ENCODE peak calls at places on chromosomes 12 and 14, in nine cellular contexts. One of them, this sample, is unnamed.

GRCh38 chr12:8501720-8502119 is 11.6 kb upstream of the CLEC4D start:
- DNase-seq in right lobe of liver: no peak
- DNase-seq in left lung: no peak
- DNase-seq in IMR-90: no peak
- DNase-seq in endothelial cell of umbilical vein: no peak
- DNase-seq in cardiac muscle cell: no peak
- DNase-seq in Caco-2: no peak
- DNase-seq in uterus: no peak
- DNase-seq in tibial artery: no peak
- DNase-seq in this sample: no peak

GRCh38 chr12:116096874-116097273 is 180.6 kb downstream of the MED13L start:
- DNase-seq in right lobe of liver: no peak
- DNase-seq in left lung: no peak
- DNase-seq in IMR-90: no peak
- DNase-seq in endothelial cell of umbilical vein: no peak
- DNase-seq in cardiac muscle cell: no peak
- DNase-seq in Caco-2: no peak
- DNase-seq in uterus: no peak
- DNase-seq in tibial artery: no peak
- DNase-seq in this sample: no peak

GRCh38 chr12:64255249-64255648 is 33.2 kb upstream of the KICS2 start:
- DNase-seq in right lobe of liver: no peak
- DNase-seq in left lung: no peak
- DNase-seq in IMR-90: peak
- DNase-seq in endothelial cell of umbilical vein: no peak
- DNase-seq in cardiac muscle cell: no peak
- DNase-seq in Caco-2: no peak
- DNase-seq in uterus: no peak
- DNase-seq in tibial artery: no peak
- DNase-seq in this sample: no peak

GRCh38 chr14:68862954-68863594 is 70.2 kb upstream of the ZFP36L1 start:
- DNase-seq in right lobe of liver: peak
- DNase-seq in left lung: no peak
- DNase-seq in IMR-90: peak
- DNase-seq in endothelial cell of umbilical vein: peak
- DNase-seq in cardiac muscle cell: peak
- DNase-seq in Caco-2: peak
- DNase-seq in uterus: peak
- DNase-seq in tibial artery: peak
- DNase-seq in this sample: peak

GRCh38 chr12:50925342-50925651 is 27.0 kb upstream of the HIGD1C start:
- DNase-seq in right lobe of liver: no peak
- DNase-seq in left lung: no peak
- DNase-seq in IMR-90: no peak
- DNase-seq in endothelial cell of umbilical vein: no peak
- DNase-seq in cardiac muscle cell: no peak
- DNase-seq in Caco-2: no peak
- DNase-seq in uterus: no peak
- DNase-seq in tibial artery: no peak
- DNase-seq in this sample: no peak

GRCh38 chr14:101111620-101112290 is 208.2 kb upstream of the RTL1 start:
- DNase-seq in right lobe of liver: no peak
- DNase-seq in left lung: peak
- DNase-seq in IMR-90: no peak
- DNase-seq in endothelial cell of umbilical vein: no peak
- DNase-seq in cardiac muscle cell: peak
- DNase-seq in Caco-2: no peak
- DNase-seq in uterus: no peak
- DNase-seq in tibial artery: peak
- DNase-seq in this sample: no peak

GRCh38 chr14:77076118-77076631 is 21.9 kb upstream of the CIPC start:
- DNase-seq in right lobe of liver: peak
- DNase-seq in left lung: no peak
- DNase-seq in IMR-90: no peak
- DNase-seq in endothelial cell of umbilical vein: peak
- DNase-seq in cardiac muscle cell: no peak
- DNase-seq in Caco-2: no peak
- DNase-seq in uterus: peak
- DNase-seq in tibial artery: peak
- DNase-seq in this sample: no peak

GRCh38 chr12:16553457-16553856 is 52.5 kb downstream of the LMO3 start:
- DNase-seq in right lobe of liver: no peak
- DNase-seq in left lung: no peak
- DNase-seq in IMR-90: peak
- DNase-seq in endothelial cell of umbilical vein: no peak
- DNase-seq in cardiac muscle cell: no peak
- DNase-seq in Caco-2: no peak
- DNase-seq in uterus: no peak
- DNase-seq in tibial artery: no peak
- DNase-seq in this sample: no peak

GRCh38 chr12:69464433-69464832 is 5.8 kb upstream of the FRS2 start:
- DNase-seq in right lobe of liver: no peak
- DNase-seq in left lung: no peak
- DNase-seq in IMR-90: peak
- DNase-seq in endothelial cell of umbilical vein: no peak
- DNase-seq in cardiac muscle cell: no peak
- DNase-seq in Caco-2: no peak
- DNase-seq in uterus: no peak
- DNase-seq in tibial artery: no peak
- DNase-seq in this sample: no peak

GRCh38 chr12:52121848-52122838 is 42.6 kb downstream of the SMIM41 start:
- DNase-seq in right lobe of liver: peak
- DNase-seq in left lung: peak
- DNase-seq in IMR-90: peak
- DNase-seq in endothelial cell of umbilical vein: peak
- DNase-seq in cardiac muscle cell: peak
- DNase-seq in Caco-2: peak
- DNase-seq in uterus: no peak
- DNase-seq in tibial artery: no peak
- DNase-seq in this sample: no peak

GRCh38 chr12:112148031-112148513 is 22.7 kb downstream of the TRAFD1 start:
- DNase-seq in right lobe of liver: no peak
- DNase-seq in left lung: no peak
- DNase-seq in IMR-90: peak
- DNase-seq in endothelial cell of umbilical vein: no peak
- DNase-seq in cardiac muscle cell: no peak
- DNase-seq in Caco-2: no peak
- DNase-seq in uterus: no peak
- DNase-seq in tibial artery: no peak
- DNase-seq in this sample: no peak

GRCh38 chr14:105483300-105484068 is 3.2 kb upstream of the CRIP1 start:
- DNase-seq in right lobe of liver: no peak
- DNase-seq in left lung: no peak
- DNase-seq in IMR-90: no peak
- DNase-seq in endothelial cell of umbilical vein: no peak
- DNase-seq in cardiac muscle cell: no peak
- DNase-seq in Caco-2: no peak
- DNase-seq in uterus: peak
- DNase-seq in tibial artery: peak
- DNase-seq in this sample: no peak

GRCh38 chr12:131132118-131132892 is 178.6 kb downstream of the ADGRD1 start:
- DNase-seq in right lobe of liver: peak
- DNase-seq in left lung: peak
- DNase-seq in IMR-90: peak
- DNase-seq in endothelial cell of umbilical vein: no peak
- DNase-seq in cardiac muscle cell: peak
- DNase-seq in Caco-2: peak
- DNase-seq in uterus: peak
- DNase-seq in tibial artery: peak
- DNase-seq in this sample: peak

GRCh38 chr14:22088614-22089359 is 415.2 kb upstream of the OR4E1 start:
- DNase-seq in right lobe of liver: no peak
- DNase-seq in left lung: no peak
- DNase-seq in IMR-90: peak
- DNase-seq in endothelial cell of umbilical vein: peak
- DNase-seq in cardiac muscle cell: no peak
- DNase-seq in Caco-2: no peak
- DNase-seq in uterus: no peak
- DNase-seq in tibial artery: no peak
- DNase-seq in this sample: no peak

GRCh38 chr12:122596838-122597237 is 69.8 kb downstream of the KNTC1 start:
- DNase-seq in right lobe of liver: no peak
- DNase-seq in left lung: no peak
- DNase-seq in IMR-90: no peak
- DNase-seq in endothelial cell of umbilical vein: no peak
- DNase-seq in cardiac muscle cell: no peak
- DNase-seq in Caco-2: no peak
- DNase-seq in uterus: no peak
- DNase-seq in tibial artery: no peak
- DNase-seq in this sample: no peak

GRCh38 chr12:81022531-81022930 is 55.3 kb upstream of the ACSS3 start:
- DNase-seq in right lobe of liver: no peak
- DNase-seq in left lung: no peak
- DNase-seq in IMR-90: no peak
- DNase-seq in endothelial cell of umbilical vein: no peak
- DNase-seq in cardiac muscle cell: no peak
- DNase-seq in Caco-2: no peak
- DNase-seq in uterus: no peak
- DNase-seq in tibial artery: no peak
- DNase-seq in this sample: no peak

GRCh38 chr14:92397140-92397815 is 74.3 kb downstream of the SLC24A4 start:
- DNase-seq in right lobe of liver: no peak
- DNase-seq in left lung: no peak
- DNase-seq in IMR-90: peak
- DNase-seq in endothelial cell of umbilical vein: no peak
- DNase-seq in cardiac muscle cell: no peak
- DNase-seq in Caco-2: no peak
- DNase-seq in uterus: no peak
- DNase-seq in tibial artery: no peak
- DNase-seq in this sample: no peak

GRCh38 chr12:95582230-95583058 is 31.2 kb upstream of the USP44 start:
- DNase-seq in right lobe of liver: no peak
- DNase-seq in left lung: no peak
- DNase-seq in IMR-90: peak
- DNase-seq in endothelial cell of umbilical vein: peak
- DNase-seq in cardiac muscle cell: peak
- DNase-seq in Caco-2: peak
- DNase-seq in uterus: no peak
- DNase-seq in tibial artery: no peak
- DNase-seq in this sample: no peak

GRCh38 chr12:29990971-29991370 is 207.2 kb upstream of the TMTC1 start:
- DNase-seq in right lobe of liver: no peak
- DNase-seq in left lung: no peak
- DNase-seq in IMR-90: peak
- DNase-seq in endothelial cell of umbilical vein: no peak
- DNase-seq in cardiac muscle cell: no peak
- DNase-seq in Caco-2: no peak
- DNase-seq in uterus: no peak
- DNase-seq in tibial artery: no peak
- DNase-seq in this sample: no peak

GRCh38 chr12:121295746-121296617 is 527 bp downstream of the CAMKK2 start:
- DNase-seq in right lobe of liver: peak
- DNase-seq in left lung: peak
- DNase-seq in IMR-90: no peak
- DNase-seq in endothelial cell of umbilical vein: peak
- DNase-seq in cardiac muscle cell: peak
- DNase-seq in Caco-2: peak
- DNase-seq in uterus: no peak
- DNase-seq in tibial artery: no peak
- DNase-seq in this sample: no peak

GRCh38 chr12:6376079-6376941 is 947 bp upstream of the SCNN1A start:
- DNase-seq in right lobe of liver: no peak
- DNase-seq in left lung: peak
- DNase-seq in IMR-90: peak
- DNase-seq in endothelial cell of umbilical vein: peak
- DNase-seq in cardiac muscle cell: peak
- DNase-seq in Caco-2: peak
- DNase-seq in uterus: peak
- DNase-seq in tibial artery: peak
- DNase-seq in this sample: peak
- TF ChIP-seq CTCF in right lobe of liver: peak
- TF ChIP-seq CTCF in left lung: peak
- TF ChIP-seq CTCF in IMR-90: peak
- TF ChIP-seq CTCF in endothelial cell of umbilical vein: peak
- TF ChIP-seq CTCF in cardiac muscle cell: peak
- TF ChIP-seq CTCF in Caco-2: peak
- TF ChIP-seq CTCF in uterus: peak
- TF ChIP-seq CTCF in tibial artery: peak
- TF ChIP-seq CTCF in this sample: no peak

GRCh38 chr12:91179315-91179714 is 3.3 kb downstream of the DCN start:
- DNase-seq in right lobe of liver: no peak
- DNase-seq in left lung: no peak
- DNase-seq in IMR-90: peak
- DNase-seq in endothelial cell of umbilical vein: no peak
- DNase-seq in cardiac muscle cell: no peak
- DNase-seq in Caco-2: no peak
- DNase-seq in uterus: no peak
- DNase-seq in tibial artery: peak
- DNase-seq in this sample: no peak
- H3K4me3 ChIP-seq in right lobe of liver: no peak
- H3K4me3 ChIP-seq in left lung: no peak
- H3K4me3 ChIP-seq in IMR-90: peak
- H3K4me3 ChIP-seq in endothelial cell of umbilical vein: no peak
- H3K4me3 ChIP-seq in cardiac muscle cell: no peak
- H3K4me3 ChIP-seq in Caco-2: no peak
- H3K4me3 ChIP-seq in uterus: peak
- H3K4me3 ChIP-seq in tibial artery: peak
- H3K4me3 ChIP-seq in this sample: peak

GRCh38 chr14:61025239-61026223 is 44.5 kb downstream of the SLC38A6 start:
- DNase-seq in right lobe of liver: no peak
- DNase-seq in left lung: no peak
- DNase-seq in IMR-90: peak
- DNase-seq in endothelial cell of umbilical vein: peak
- DNase-seq in cardiac muscle cell: peak
- DNase-seq in Caco-2: peak
- DNase-seq in uterus: peak
- DNase-seq in tibial artery: peak
- DNase-seq in this sample: peak
- TF ChIP-seq CTCF in right lobe of liver: peak
- TF ChIP-seq CTCF in left lung: peak
- TF ChIP-seq CTCF in IMR-90: peak
- TF ChIP-seq CTCF in endothelial cell of umbilical vein: peak
- TF ChIP-seq CTCF in cardiac muscle cell: peak
- TF ChIP-seq CTCF in Caco-2: peak
- TF ChIP-seq CTCF in uterus: peak
- TF ChIP-seq CTCF in tibial artery: peak
- TF ChIP-seq CTCF in this sample: peak

DNA sequence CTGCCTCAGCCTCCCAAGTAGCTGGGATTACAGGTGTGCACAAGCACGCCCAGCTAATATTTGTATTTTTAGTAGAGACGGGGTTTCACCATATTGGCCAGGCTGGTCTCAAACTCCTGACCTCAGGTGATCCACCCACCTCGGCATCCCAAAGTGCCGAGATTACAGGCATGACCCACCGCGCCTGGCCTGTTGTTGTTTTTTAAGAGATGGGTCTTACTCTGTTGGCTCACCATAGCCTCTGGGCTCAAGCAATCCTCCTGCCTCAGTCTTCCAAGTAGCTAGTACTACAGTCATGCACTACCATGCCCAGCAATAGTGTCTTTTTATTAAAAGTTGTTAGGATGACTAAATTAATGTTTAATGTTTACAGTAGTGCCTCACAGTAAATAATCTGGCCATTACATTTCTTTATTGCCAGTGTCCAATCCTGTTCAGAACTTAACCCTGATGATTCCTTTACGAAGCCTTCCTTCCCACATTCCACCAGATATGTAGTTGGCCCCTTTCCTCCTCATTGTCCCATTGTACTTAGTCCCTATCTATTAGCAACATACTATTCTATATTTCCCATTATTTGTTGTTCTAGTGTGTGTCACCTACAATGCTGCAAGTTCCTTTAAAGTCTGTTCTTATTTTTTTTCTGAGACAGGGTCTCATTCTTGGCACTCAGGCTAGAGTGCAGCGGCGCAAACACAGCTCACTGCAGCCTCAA is 8.8 kb upstream of the SMARCC2 start:
- DNase-seq in right lobe of liver: no peak
- DNase-seq in left lung: no peak
- DNase-seq in IMR-90: no peak
- DNase-seq in endothelial cell of umbilical vein: peak
- DNase-seq in cardiac muscle cell: no peak
- DNase-seq in Caco-2: no peak
- DNase-seq in uterus: no peak
- DNase-seq in tibial artery: no peak
- DNase-seq in this sample: no peak
- H3K4me3 ChIP-seq in right lobe of liver: no peak
- H3K4me3 ChIP-seq in left lung: no peak
- H3K4me3 ChIP-seq in IMR-90: no peak
- H3K4me3 ChIP-seq in endothelial cell of umbilical vein: no peak
- H3K4me3 ChIP-seq in cardiac muscle cell: no peak
- H3K4me3 ChIP-seq in Caco-2: no peak
- H3K4me3 ChIP-seq in uterus: no peak
- H3K4me3 ChIP-seq in tibial artery: no peak
- H3K4me3 ChIP-seq in this sample: no peak